ENCODE peak calls at places on chromosomes 4 and X, in ten cellular contexts. One of them, this sample, is unnamed.

GRCh38 chrX:29215251-29215650 is 628.0 kb downstream of the IL1RAPL1 start:
- DNase-seq in heart right ventricle: no peak
- DNase-seq in astrocyte of the spinal cord: no peak
- DNase-seq in GM12864: no peak
- DNase-seq in colonic mucosa: no peak
- DNase-seq in choroid plexus epithelial cell: peak
- DNase-seq in lower leg skin: no peak
- DNase-seq in A549: no peak
- DNase-seq in IMR-90: peak
- DNase-seq in ascending aorta: no peak
- DNase-seq in this sample: no peak

GRCh38 chr4:186570193-186570996 is 15.0 kb upstream of the MTNR1A start:
- DNase-seq in lower leg skin: no peak
- DNase-seq in choroid plexus epithelial cell: peak
- DNase-seq in astrocyte of the spinal cord: peak
- DNase-seq in ascending aorta: no peak
- DNase-seq in colonic mucosa: peak
- DNase-seq in A549: no peak
- DNase-seq in GM12864: no peak
- DNase-seq in IMR-90: peak
- DNase-seq in heart right ventricle: no peak
- DNase-seq in this sample: no peak

GRCh38 chr4:40749717-40750460 is at the start of gene NSUN7:
- DNase-seq in ascending aorta: no peak
- DNase-seq in heart right ventricle: peak
- DNase-seq in choroid plexus epithelial cell: peak
- DNase-seq in lower leg skin: peak
- DNase-seq in astrocyte of the spinal cord: peak
- DNase-seq in colonic mucosa: peak
- DNase-seq in IMR-90: no peak
- DNase-seq in A549: peak
- DNase-seq in GM12864: no peak
- DNase-seq in this sample: peak

GRCh38 chrX:139026406-139027200 is 315.1 kb upstream of the FGF13 start:
- DNase-seq in GM12864: no peak
- DNase-seq in lower leg skin: no peak
- DNase-seq in colonic mucosa: no peak
- DNase-seq in IMR-90: no peak
- DNase-seq in astrocyte of the spinal cord: no peak
- DNase-seq in heart right ventricle: no peak
- DNase-seq in choroid plexus epithelial cell: no peak
- DNase-seq in A549: no peak
- DNase-seq in ascending aorta: no peak
- DNase-seq in this sample: no peak

GRCh38 chr4:163113921-163114703 is 52.6 kb downstream of the NAF1 start:
- DNase-seq in A549: no peak
- DNase-seq in lower leg skin: no peak
- DNase-seq in GM12864: no peak
- DNase-seq in choroid plexus epithelial cell: no peak
- DNase-seq in astrocyte of the spinal cord: no peak
- DNase-seq in ascending aorta: no peak
- DNase-seq in IMR-90: no peak
- DNase-seq in colonic mucosa: no peak
- DNase-seq in heart right ventricle: no peak
- DNase-seq in this sample: no peak

GRCh38 chr4:59956366-59956765 is 1243.8 kb upstream of the ADGRL3 start:
- DNase-seq in ascending aorta: no peak
- DNase-seq in IMR-90: no peak
- DNase-seq in A549: no peak
- DNase-seq in colonic mucosa: no peak
- DNase-seq in GM12864: no peak
- DNase-seq in astrocyte of the spinal cord: no peak
- DNase-seq in lower leg skin: no peak
- DNase-seq in choroid plexus epithelial cell: no peak
- DNase-seq in heart right ventricle: no peak
- DNase-seq in this sample: no peak

GRCh38 chr4:54941994-54942552 is 183.3 kb downstream of the KDR start:
- DNase-seq in GM12864: no peak
- DNase-seq in lower leg skin: no peak
- DNase-seq in ascending aorta: no peak
- DNase-seq in choroid plexus epithelial cell: peak
- DNase-seq in colonic mucosa: no peak
- DNase-seq in heart right ventricle: peak
- DNase-seq in astrocyte of the spinal cord: no peak
- DNase-seq in A549: no peak
- DNase-seq in IMR-90: no peak
- DNase-seq in this sample: no peak

GRCh38 chr4:177574446-177574845 is 132.2 kb upstream of the AGA start:
- DNase-seq in lower leg skin: no peak
- DNase-seq in IMR-90: no peak
- DNase-seq in colonic mucosa: no peak
- DNase-seq in heart right ventricle: no peak
- DNase-seq in astrocyte of the spinal cord: peak
- DNase-seq in ascending aorta: no peak
- DNase-seq in A549: no peak
- DNase-seq in GM12864: no peak
- DNase-seq in choroid plexus epithelial cell: peak
- DNase-seq in this sample: no peak

GRCh38 chr4:74874785-74875367 is 58.0 kb upstream of the PARM1 start:
- DNase-seq in ascending aorta: no peak
- DNase-seq in IMR-90: peak
- DNase-seq in colonic mucosa: peak
- DNase-seq in lower leg skin: peak
- DNase-seq in heart right ventricle: peak
- DNase-seq in astrocyte of the spinal cord: peak
- DNase-seq in choroid plexus epithelial cell: peak
- DNase-seq in A549: peak
- DNase-seq in GM12864: peak
- DNase-seq in this sample: no peak

GRCh38 chrX:130079824-130080406 is 30.4 kb downstream of the ELF4 start:
- DNase-seq in astrocyte of the spinal cord: peak
- DNase-seq in GM12864: no peak
- DNase-seq in IMR-90: peak
- DNase-seq in lower leg skin: peak
- DNase-seq in A549: peak
- DNase-seq in choroid plexus epithelial cell: peak
- DNase-seq in ascending aorta: no peak
- DNase-seq in colonic mucosa: peak
- DNase-seq in heart right ventricle: peak
- DNase-seq in this sample: no peak

GRCh38 chrX:155086202-155086840 is 15.0 kb downstream of the BRCC3 start:
- DNase-seq in IMR-90: peak
- DNase-seq in A549: peak
- DNase-seq in GM12864: no peak
- DNase-seq in astrocyte of the spinal cord: peak
- DNase-seq in colonic mucosa: peak
- DNase-seq in choroid plexus epithelial cell: peak
- DNase-seq in ascending aorta: no peak
- DNase-seq in lower leg skin: no peak
- DNase-seq in heart right ventricle: no peak
- DNase-seq in this sample: no peak

GRCh38 chr4:176868676-176869075 is 76.0 kb upstream of the VEGFC start:
- DNase-seq in heart right ventricle: no peak
- DNase-seq in lower leg skin: no peak
- DNase-seq in IMR-90: no peak
- DNase-seq in astrocyte of the spinal cord: no peak
- DNase-seq in colonic mucosa: no peak
- DNase-seq in A549: no peak
- DNase-seq in ascending aorta: no peak
- DNase-seq in GM12864: no peak
- DNase-seq in choroid plexus epithelial cell: no peak
- DNase-seq in this sample: no peak

GRCh38 chr4:36177946-36178345 is 66.4 kb downstream of the ARAP2 start:
- DNase-seq in GM12864: no peak
- DNase-seq in A549: no peak
- DNase-seq in choroid plexus epithelial cell: peak
- DNase-seq in lower leg skin: no peak
- DNase-seq in astrocyte of the spinal cord: peak
- DNase-seq in IMR-90: peak
- DNase-seq in heart right ventricle: no peak
- DNase-seq in ascending aorta: no peak
- DNase-seq in colonic mucosa: no peak
- DNase-seq in this sample: no peak

GRCh38 chr4:36173923-36174322 is 70.4 kb downstream of the ARAP2 start:
- DNase-seq in GM12864: no peak
- DNase-seq in ascending aorta: no peak
- DNase-seq in A549: no peak
- DNase-seq in heart right ventricle: no peak
- DNase-seq in IMR-90: peak
- DNase-seq in colonic mucosa: no peak
- DNase-seq in lower leg skin: no peak
- DNase-seq in astrocyte of the spinal cord: no peak
- DNase-seq in choroid plexus epithelial cell: no peak
- DNase-seq in this sample: no peak

GRCh38 chr4:36178489-36178888 is 65.8 kb downstream of the ARAP2 start:
- DNase-seq in colonic mucosa: no peak
- DNase-seq in choroid plexus epithelial cell: no peak
- DNase-seq in astrocyte of the spinal cord: no peak
- DNase-seq in heart right ventricle: no peak
- DNase-seq in lower leg skin: no peak
- DNase-seq in GM12864: no peak
- DNase-seq in IMR-90: no peak
- DNase-seq in ascending aorta: no peak
- DNase-seq in A549: no peak
- DNase-seq in this sample: no peak

GRCh38 chr4:36172650-36173049 is 71.7 kb downstream of the ARAP2 start:
- DNase-seq in astrocyte of the spinal cord: no peak
- DNase-seq in lower leg skin: no peak
- DNase-seq in ascending aorta: no peak
- DNase-seq in IMR-90: no peak
- DNase-seq in colonic mucosa: no peak
- DNase-seq in A549: no peak
- DNase-seq in GM12864: no peak
- DNase-seq in choroid plexus epithelial cell: no peak
- DNase-seq in heart right ventricle: no peak
- DNase-seq in this sample: no peak

DNA sequence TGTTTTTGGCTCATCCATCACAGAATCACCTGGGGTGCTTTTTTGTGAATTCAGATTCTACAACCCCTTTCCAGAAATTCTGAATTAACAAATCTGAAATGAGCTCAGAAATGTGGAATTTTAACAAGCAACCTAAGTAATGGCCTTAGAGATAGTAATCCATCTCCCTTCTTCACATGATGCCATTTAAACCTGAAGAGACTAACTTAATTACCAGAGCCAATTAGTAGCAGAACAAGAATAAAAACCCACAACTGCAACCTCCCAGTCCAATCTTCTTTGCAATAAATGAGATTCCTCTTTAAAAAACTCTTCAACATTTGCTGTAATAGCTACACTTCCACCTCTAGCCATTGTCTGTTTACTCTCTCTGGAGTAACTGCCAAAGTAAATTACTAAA is 69.7 kb downstream of the ARAP2 start:
- DNase-seq in choroid plexus epithelial cell: no peak
- DNase-seq in GM12864: no peak
- DNase-seq in A549: no peak
- DNase-seq in lower leg skin: no peak
- DNase-seq in ascending aorta: no peak
- DNase-seq in IMR-90: no peak
- DNase-seq in colonic mucosa: no peak
- DNase-seq in heart right ventricle: no peak
- DNase-seq in astrocyte of the spinal cord: no peak
- DNase-seq in this sample: no peak
- TF ChIP-seq CTCF in choroid plexus epithelial cell: no peak
- TF ChIP-seq CTCF in GM12864: no peak
- TF ChIP-seq CTCF in A549: no peak
- TF ChIP-seq CTCF in lower leg skin: no peak
- TF ChIP-seq CTCF in ascending aorta: no peak
- TF ChIP-seq CTCF in IMR-90: no peak
- TF ChIP-seq CTCF in colonic mucosa: no peak
- TF ChIP-seq CTCF in heart right ventricle: no peak
- TF ChIP-seq CTCF in astrocyte of the spinal cord: no peak
- TF ChIP-seq CTCF in this sample: no peak

GRCh38 chr4:127622923-127623754 is 9.6 kb upstream of the INTU start:
- DNase-seq in colonic mucosa: peak
- DNase-seq in A549: peak
- DNase-seq in heart right ventricle: no peak
- DNase-seq in GM12864: no peak
- DNase-seq in IMR-90: peak
- DNase-seq in lower leg skin: no peak
- DNase-seq in astrocyte of the spinal cord: peak
- DNase-seq in ascending aorta: no peak
- DNase-seq in choroid plexus epithelial cell: peak
- DNase-seq in this sample: no peak
- TF ChIP-seq CTCF in colonic mucosa: no peak
- TF ChIP-seq CTCF in A549: no peak
- TF ChIP-seq CTCF in heart right ventricle: peak
- TF ChIP-seq CTCF in GM12864: no peak
- TF ChIP-seq CTCF in IMR-90: peak
- TF ChIP-seq CTCF in lower leg skin: no peak
- TF ChIP-seq CTCF in astrocyte of the spinal cord: peak
- TF ChIP-seq CTCF in ascending aorta: peak
- TF ChIP-seq CTCF in choroid plexus epithelial cell: peak
- TF ChIP-seq CTCF in this sample: peak

GRCh38 chr4:101790521-101791188 is at the start of gene BANK1:
- DNase-seq in lower leg skin: no peak
- DNase-seq in heart right ventricle: peak
- DNase-seq in colonic mucosa: peak
- DNase-seq in ascending aorta: no peak
- DNase-seq in A549: peak
- DNase-seq in choroid plexus epithelial cell: peak
- DNase-seq in astrocyte of the spinal cord: peak
- DNase-seq in IMR-90: peak
- DNase-seq in GM12864: peak
- DNase-seq in this sample: peak
- TF ChIP-seq CTCF in lower leg skin: no peak
- TF ChIP-seq CTCF in heart right ventricle: peak
- TF ChIP-seq CTCF in colonic mucosa: no peak
- TF ChIP-seq CTCF in ascending aorta: no peak
- TF ChIP-seq CTCF in A549: peak
- TF ChIP-seq CTCF in choroid plexus epithelial cell: peak
- TF ChIP-seq CTCF in astrocyte of the spinal cord: peak
- TF ChIP-seq CTCF in IMR-90: no peak
- TF ChIP-seq CTCF in GM12864: no peak
- TF ChIP-seq CTCF in this sample: peak

DNA sequence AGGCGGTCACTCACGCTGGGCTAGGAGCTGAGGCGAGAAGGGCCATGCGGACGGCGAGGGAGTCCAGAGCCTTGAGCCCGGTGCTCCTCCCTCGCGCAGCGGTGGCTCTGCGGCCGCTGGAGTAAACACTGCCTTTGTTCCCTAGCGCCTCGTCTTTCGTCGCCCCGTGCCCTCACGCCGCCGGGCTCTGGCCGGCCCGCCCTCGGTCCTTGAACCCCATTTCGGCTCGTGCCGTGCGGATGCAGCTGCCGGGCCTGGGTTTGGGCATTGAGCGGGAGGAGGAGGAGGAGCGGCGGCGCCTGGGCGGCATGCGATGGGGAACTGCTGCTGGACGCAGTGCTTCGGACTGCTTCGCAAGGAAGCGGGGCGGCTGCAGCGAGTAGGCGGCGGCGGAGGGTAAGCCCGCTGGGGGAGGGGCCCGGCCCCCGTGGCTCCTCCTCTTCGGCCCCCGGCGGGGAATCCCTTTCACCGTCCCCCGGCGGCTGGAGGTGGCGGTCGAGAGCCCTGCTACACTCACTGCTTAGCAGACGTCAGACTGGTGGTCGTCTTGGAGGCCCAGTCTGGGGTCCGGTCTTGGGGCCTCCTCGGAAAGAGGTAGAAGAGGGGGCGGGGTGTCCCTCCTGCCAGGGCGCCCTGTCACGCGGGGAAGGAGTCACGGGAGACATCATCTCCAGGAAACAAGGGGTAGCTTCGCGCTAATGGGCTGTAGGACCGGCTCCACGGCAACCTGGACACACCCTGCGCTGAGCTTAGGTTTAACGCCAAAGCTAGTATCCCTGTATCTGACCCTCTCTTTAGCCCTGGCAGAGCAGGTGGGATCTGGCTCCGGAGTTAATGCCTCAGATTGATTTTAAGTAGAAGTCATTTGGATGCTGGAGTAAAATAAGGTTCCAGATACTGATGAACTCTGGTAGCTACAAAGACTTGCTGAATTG is at the start of gene AP1AR:
- DNase-seq in A549: peak
- DNase-seq in astrocyte of the spinal cord: peak
- DNase-seq in GM12864: peak
- DNase-seq in ascending aorta: peak
- DNase-seq in choroid plexus epithelial cell: peak
- DNase-seq in colonic mucosa: peak
- DNase-seq in lower leg skin: peak
- DNase-seq in heart right ventricle: peak
- DNase-seq in IMR-90: peak
- DNase-seq in this sample: peak
- TF ChIP-seq CTCF in A549: no peak
- TF ChIP-seq CTCF in astrocyte of the spinal cord: peak
- TF ChIP-seq CTCF in GM12864: peak
- TF ChIP-seq CTCF in ascending aorta: no peak
- TF ChIP-seq CTCF in choroid plexus epithelial cell: peak
- TF ChIP-seq CTCF in colonic mucosa: peak
- TF ChIP-seq CTCF in lower leg skin: no peak
- TF ChIP-seq CTCF in heart right ventricle: peak
- TF ChIP-seq CTCF in IMR-90: peak
- TF ChIP-seq CTCF in this sample: no peak

This sample was measured in CD14-positive monocyte.